ENCODE peak calls at places on chromosomes 2 and 18, in eight cellular contexts. One of them, this sample, is unnamed.
A peak's percentile ranks its signal among the peaks of the same experiment; 100 is the strongest.

GRCh38 chr18:48290162-48290926 is 118.8 kb downstream of the ZBTB7C start:
- DNase-seq in gastrocnemius medialis: no peak
- DNase-seq in fibroblast of the aortic adventitia: no peak
- DNase-seq in HCT116: no peak
- DNase-seq in foreskin fibroblast: no peak
- DNase-seq in GM12878: no peak
- DNase-seq in adipocyte: no peak
- DNase-seq in skeletal muscle cell: no peak
- DNase-seq in this sample: no peak

GRCh38 chr2:86225581-86225980 is 26.3 kb downstream of the MRPL35 start:
- DNase-seq in gastrocnemius medialis: peak; percentile 28
- DNase-seq in fibroblast of the aortic adventitia: peak; percentile 63
- DNase-seq in HCT116: no peak
- DNase-seq in foreskin fibroblast: peak; percentile 31
- DNase-seq in GM12878: peak; percentile 57
- DNase-seq in adipocyte: no peak
- DNase-seq in skeletal muscle cell: no peak
- DNase-seq in this sample: no peak

GRCh38 chr2:129923265-129924141 is 56.0 kb upstream of the RAB6C start:
- DNase-seq in gastrocnemius medialis: no peak
- DNase-seq in fibroblast of the aortic adventitia: peak; percentile 58
- DNase-seq in HCT116: peak; percentile 35
- DNase-seq in foreskin fibroblast: peak; percentile 24
- DNase-seq in GM12878: no peak
- DNase-seq in adipocyte: peak; percentile 68
- DNase-seq in skeletal muscle cell: peak; percentile 2
- DNase-seq in this sample: peak; percentile 27

GRCh38 chr2:144020047-144020446 is 499.9 kb downstream of the ZEB2 start:
- DNase-seq in gastrocnemius medialis: no peak
- DNase-seq in fibroblast of the aortic adventitia: no peak
- DNase-seq in HCT116: no peak
- DNase-seq in foreskin fibroblast: no peak
- DNase-seq in GM12878: no peak
- DNase-seq in adipocyte: no peak
- DNase-seq in skeletal muscle cell: no peak
- DNase-seq in this sample: no peak

GRCh38 chr2:99480390-99480789 is 9.4 kb downstream of the REV1 start:
- DNase-seq in gastrocnemius medialis: no peak
- DNase-seq in fibroblast of the aortic adventitia: no peak
- DNase-seq in HCT116: no peak
- DNase-seq in foreskin fibroblast: no peak
- DNase-seq in GM12878: no peak
- DNase-seq in adipocyte: no peak
- DNase-seq in skeletal muscle cell: no peak
- DNase-seq in this sample: no peak

GRCh38 chr2:158004131-158004530 is 97.5 kb upstream of the UPP2 start:
- DNase-seq in gastrocnemius medialis: no peak
- DNase-seq in fibroblast of the aortic adventitia: no peak
- DNase-seq in HCT116: no peak
- DNase-seq in foreskin fibroblast: peak; percentile 16
- DNase-seq in GM12878: no peak
- DNase-seq in adipocyte: no peak
- DNase-seq in skeletal muscle cell: no peak
- DNase-seq in this sample: no peak

GRCh38 chr18:46518438-46518837 is 138.6 kb downstream of the LOXHD1 start:
- DNase-seq in gastrocnemius medialis: peak; percentile 12
- DNase-seq in fibroblast of the aortic adventitia: no peak
- DNase-seq in HCT116: no peak
- DNase-seq in foreskin fibroblast: no peak
- DNase-seq in GM12878: no peak
- DNase-seq in adipocyte: no peak
- DNase-seq in skeletal muscle cell: no peak
- DNase-seq in this sample: no peak

GRCh38 chr2:159156834-159157233 is 129.7 kb downstream of the WDSUB1 start:
- DNase-seq in gastrocnemius medialis: no peak
- DNase-seq in fibroblast of the aortic adventitia: no peak
- DNase-seq in HCT116: no peak
- DNase-seq in foreskin fibroblast: no peak
- DNase-seq in GM12878: no peak
- DNase-seq in adipocyte: no peak
- DNase-seq in skeletal muscle cell: no peak
- DNase-seq in this sample: no peak

GRCh38 chr2:28696261-28696660 is 55.4 kb upstream of the PPP1CB start:
- DNase-seq in gastrocnemius medialis: no peak
- DNase-seq in fibroblast of the aortic adventitia: no peak
- DNase-seq in HCT116: no peak
- DNase-seq in foreskin fibroblast: no peak
- DNase-seq in GM12878: no peak
- DNase-seq in adipocyte: no peak
- DNase-seq in skeletal muscle cell: no peak
- DNase-seq in this sample: no peak

GRCh38 chr2:147098946-147099345 is 745.9 kb upstream of the ACVR2A start:
- DNase-seq in gastrocnemius medialis: no peak
- DNase-seq in fibroblast of the aortic adventitia: peak; percentile 41
- DNase-seq in HCT116: no peak
- DNase-seq in foreskin fibroblast: no peak
- DNase-seq in GM12878: no peak
- DNase-seq in adipocyte: no peak
- DNase-seq in skeletal muscle cell: no peak
- DNase-seq in this sample: no peak

GRCh38 chr2:64675860-64676259 is 22.1 kb upstream of the SERTAD2 start:
- DNase-seq in gastrocnemius medialis: no peak
- DNase-seq in fibroblast of the aortic adventitia: no peak
- DNase-seq in HCT116: no peak
- DNase-seq in foreskin fibroblast: no peak
- DNase-seq in GM12878: no peak
- DNase-seq in adipocyte: no peak
- DNase-seq in skeletal muscle cell: no peak
- DNase-seq in this sample: no peak

GRCh38 chr2:130871843-130872242 is 35.1 kb downstream of the ARHGEF4 start:
- DNase-seq in gastrocnemius medialis: no peak
- DNase-seq in fibroblast of the aortic adventitia: no peak
- DNase-seq in HCT116: no peak
- DNase-seq in foreskin fibroblast: no peak
- DNase-seq in GM12878: no peak
- DNase-seq in adipocyte: no peak
- DNase-seq in skeletal muscle cell: no peak
- DNase-seq in this sample: no peak

GRCh38 chr2:2743164-2743571 is 412.1 kb upstream of the MYT1L start:
- DNase-seq in gastrocnemius medialis: peak; percentile 30
- DNase-seq in fibroblast of the aortic adventitia: peak; percentile 2
- DNase-seq in HCT116: no peak
- DNase-seq in foreskin fibroblast: peak; percentile 10
- DNase-seq in GM12878: no peak
- DNase-seq in adipocyte: peak; percentile 2
- DNase-seq in skeletal muscle cell: peak; percentile 16
- DNase-seq in this sample: no peak

GRCh38 chr2:63614983-63615945 is 26.5 kb downstream of the MDH1 start:
- DNase-seq in gastrocnemius medialis: no peak
- DNase-seq in fibroblast of the aortic adventitia: peak; percentile 40
- DNase-seq in HCT116: peak; percentile 23
- DNase-seq in foreskin fibroblast: peak; percentile 2
- DNase-seq in GM12878: no peak
- DNase-seq in adipocyte: no peak
- DNase-seq in skeletal muscle cell: no peak
- DNase-seq in this sample: no peak

GRCh38 chr2:220504890-220505564 is 877.6 kb downstream of the SLC4A3 start:
- DNase-seq in gastrocnemius medialis: no peak
- DNase-seq in fibroblast of the aortic adventitia: peak; percentile 35
- DNase-seq in HCT116: no peak
- DNase-seq in foreskin fibroblast: peak; percentile 71
- DNase-seq in GM12878: no peak
- DNase-seq in adipocyte: peak; percentile 30
- DNase-seq in skeletal muscle cell: peak; percentile 16
- DNase-seq in this sample: no peak

GRCh38 chr2:30689496-30690125 is 117.6 kb downstream of the CAPN13 start:
- DNase-seq in gastrocnemius medialis: no peak
- DNase-seq in fibroblast of the aortic adventitia: no peak
- DNase-seq in HCT116: no peak
- DNase-seq in foreskin fibroblast: no peak
- DNase-seq in GM12878: no peak
- DNase-seq in adipocyte: no peak
- DNase-seq in skeletal muscle cell: no peak
- DNase-seq in this sample: no peak

GRCh38 chr2:30691948-30692828 is 115.1 kb downstream of the CAPN13 start:
- DNase-seq in gastrocnemius medialis: no peak
- DNase-seq in fibroblast of the aortic adventitia: peak; percentile 26
- DNase-seq in HCT116: no peak
- DNase-seq in foreskin fibroblast: peak; percentile 49
- DNase-seq in GM12878: no peak
- DNase-seq in adipocyte: no peak
- DNase-seq in skeletal muscle cell: no peak
- DNase-seq in this sample: no peak

GRCh38 chr2:30690126-30690561 is 117.1 kb downstream of the CAPN13 start:
- DNase-seq in gastrocnemius medialis: no peak
- DNase-seq in fibroblast of the aortic adventitia: no peak
- DNase-seq in HCT116: no peak
- DNase-seq in foreskin fibroblast: no peak
- DNase-seq in GM12878: no peak
- DNase-seq in adipocyte: no peak
- DNase-seq in skeletal muscle cell: no peak
- DNase-seq in this sample: no peak

GRCh38 chr2:30692829-30693265 is 114.4 kb downstream of the CAPN13 start:
- DNase-seq in gastrocnemius medialis: no peak
- DNase-seq in fibroblast of the aortic adventitia: no peak
- DNase-seq in HCT116: no peak
- DNase-seq in foreskin fibroblast: no peak
- DNase-seq in GM12878: no peak
- DNase-seq in adipocyte: no peak
- DNase-seq in skeletal muscle cell: no peak
- DNase-seq in this sample: no peak

GRCh38 chr2:30691091-30691947 is 115.9 kb downstream of the CAPN13 start:
- DNase-seq in gastrocnemius medialis: no peak
- DNase-seq in fibroblast of the aortic adventitia: no peak
- DNase-seq in HCT116: no peak
- DNase-seq in foreskin fibroblast: no peak
- DNase-seq in GM12878: no peak
- DNase-seq in adipocyte: no peak
- DNase-seq in skeletal muscle cell: no peak
- DNase-seq in this sample: no peak
- H3K4me3 ChIP-seq in gastrocnemius medialis: no peak overlapping the region
- H3K4me3 ChIP-seq in fibroblast of the aortic adventitia: no peak overlapping the region
- H3K4me3 ChIP-seq in HCT116: no peak overlapping the region
- H3K4me3 ChIP-seq in foreskin fibroblast: no peak overlapping the region
- H3K4me3 ChIP-seq in GM12878: no peak overlapping the region
- H3K4me3 ChIP-seq in adipocyte: no peak overlapping the region
- H3K4me3 ChIP-seq in skeletal muscle cell: no peak overlapping the region
- H3K4me3 ChIP-seq in this sample: no peak overlapping the region

GRCh38 chr18:49880656-49881055 is 67.3 kb upstream of the ACAA2 start:
- DNase-seq in gastrocnemius medialis: no peak
- DNase-seq in fibroblast of the aortic adventitia: no peak
- DNase-seq in HCT116: no peak
- DNase-seq in foreskin fibroblast: no peak
- DNase-seq in GM12878: no peak
- DNase-seq in adipocyte: no peak
- DNase-seq in skeletal muscle cell: no peak
- DNase-seq in this sample: peak; percentile 90
- H3K4me3 ChIP-seq in gastrocnemius medialis: no peak overlapping the region
- H3K4me3 ChIP-seq in fibroblast of the aortic adventitia: no peak overlapping the region
- H3K4me3 ChIP-seq in HCT116: no peak overlapping the region
- H3K4me3 ChIP-seq in foreskin fibroblast: no peak overlapping the region
- H3K4me3 ChIP-seq in GM12878: no peak overlapping the region
- H3K4me3 ChIP-seq in adipocyte: no peak overlapping the region
- H3K4me3 ChIP-seq in skeletal muscle cell: no peak overlapping the region
- H3K4me3 ChIP-seq in this sample: no peak overlapping the region

GRCh38 chr2:5696351-5696740 is 4.2 kb downstream of the SOX11 start:
- DNase-seq in gastrocnemius medialis: no peak
- DNase-seq in fibroblast of the aortic adventitia: no peak
- DNase-seq in HCT116: no peak
- DNase-seq in foreskin fibroblast: no peak
- DNase-seq in GM12878: no peak
- DNase-seq in adipocyte: peak; percentile 73
- DNase-seq in skeletal muscle cell: no peak
- DNase-seq in this sample: no peak

GRCh38 chr2:5695641-5696350 is 3.6 kb downstream of the SOX11 start:
- DNase-seq in gastrocnemius medialis: no peak
- DNase-seq in fibroblast of the aortic adventitia: no peak
- DNase-seq in HCT116: no peak
- DNase-seq in foreskin fibroblast: no peak
- DNase-seq in GM12878: no peak
- DNase-seq in adipocyte: peak; percentile 74
- DNase-seq in skeletal muscle cell: no peak
- DNase-seq in this sample: peak; percentile 87

GRCh38 chr2:5698171-5698570 is 6.0 kb downstream of the SOX11 start:
- DNase-seq in gastrocnemius medialis: no peak
- DNase-seq in fibroblast of the aortic adventitia: no peak
- DNase-seq in HCT116: no peak
- DNase-seq in foreskin fibroblast: no peak
- DNase-seq in GM12878: no peak
- DNase-seq in adipocyte: no peak
- DNase-seq in skeletal muscle cell: no peak
- DNase-seq in this sample: peak; percentile 46

GRCh38 chr2:5696741-5697521 is 4.7 kb downstream of the SOX11 start:
- DNase-seq in gastrocnemius medialis: no peak
- DNase-seq in fibroblast of the aortic adventitia: no peak
- DNase-seq in HCT116: no peak
- DNase-seq in foreskin fibroblast: no peak
- DNase-seq in GM12878: no peak
- DNase-seq in adipocyte: peak; percentile 87
- DNase-seq in skeletal muscle cell: no peak
- DNase-seq in this sample: peak; percentile 83

GRCh38 chr2:5697554-5697953 is 5.4 kb downstream of the SOX11 start:
- DNase-seq in gastrocnemius medialis: no peak
- DNase-seq in fibroblast of the aortic adventitia: no peak
- DNase-seq in HCT116: no peak
- DNase-seq in foreskin fibroblast: no peak
- DNase-seq in GM12878: no peak
- DNase-seq in adipocyte: no peak
- DNase-seq in skeletal muscle cell: no peak
- DNase-seq in this sample: peak; percentile 67
- H3K4me3 ChIP-seq in gastrocnemius medialis: peak overlapping the region; percentile 50
- H3K4me3 ChIP-seq in fibroblast of the aortic adventitia: no peak overlapping the region
- H3K4me3 ChIP-seq in HCT116: no peak overlapping the region
- H3K4me3 ChIP-seq in foreskin fibroblast: peak overlapping the region; percentile 64
- H3K4me3 ChIP-seq in GM12878: no peak overlapping the region
- H3K4me3 ChIP-seq in adipocyte: no peak overlapping the region
- H3K4me3 ChIP-seq in skeletal muscle cell: peak overlapping the region; percentile 77
- H3K4me3 ChIP-seq in this sample: peak overlapping the region; percentile 64

GRCh38 chr2:31318360-31319336 is 84.7 kb downstream of the EHD3 start:
- DNase-seq in gastrocnemius medialis: peak; percentile 20
- DNase-seq in fibroblast of the aortic adventitia: peak; percentile 28
- DNase-seq in HCT116: no peak
- DNase-seq in foreskin fibroblast: peak; percentile 90
- DNase-seq in GM12878: peak; percentile 30
- DNase-seq in adipocyte: peak; percentile 69
- DNase-seq in skeletal muscle cell: no peak
- DNase-seq in this sample: peak; percentile 80
- H3K4me3 ChIP-seq in gastrocnemius medialis: no peak overlapping the region
- H3K4me3 ChIP-seq in fibroblast of the aortic adventitia: no peak overlapping the region
- H3K4me3 ChIP-seq in HCT116: no peak overlapping the region
- H3K4me3 ChIP-seq in foreskin fibroblast: no peak overlapping the region
- H3K4me3 ChIP-seq in GM12878: no peak overlapping the region
- H3K4me3 ChIP-seq in adipocyte: no peak overlapping the region
- H3K4me3 ChIP-seq in skeletal muscle cell: no peak overlapping the region
- H3K4me3 ChIP-seq in this sample: peak overlapping the region; percentile 9